ENCODE peak calls at places on chromosomes 13 and 19, in five cellular contexts. B is frontal cortex, V is activated gamma-delta T cell treated with Interleukin-2 at 50 U/mL for 16 hours, Z is progenitor cell of endocrine pancreas, U is NCI-H2029 treated with DMSO at 0.1 percent for 48 hours. I is an unnamed sample.

GRCh38 chr19:5338661-5339469 is 1.7 kb downstream of the PTPRS start:
- DNase-seq in V (no peak), U (no peak), B (peak), Z (no peak), I (no peak)

GRCh38 chr19:38721496-38721895 is 22.8 kb downstream of the CAPN12 start:
- DNase-seq in U (no peak), B (no peak), V (no peak), Z (no peak), I (no peak)

GRCh38 chr13:113337556-113337955 is 26.4 kb downstream of the GRTP1 start:
- DNase-seq in B (no peak), U (no peak), V (no peak), Z (no peak), I (no peak)

GRCh38 chr19:12884202-12884601 is 2.8 kb downstream of the KLF1 start:
- DNase-seq in B (no peak), Z (no peak), V (no peak), U (no peak), I (no peak)

GRCh38 chr13:108594153-108594552 is 35.3 kb upstream of the MYO16 start:
- DNase-seq in V (no peak), B (no peak), U (no peak), Z (no peak), I (no peak)

GRCh38 chr19:55621673-55622231 is 2.6 kb downstream of the ZNF784 start:
- DNase-seq in V (no peak), Z (no peak), B (no peak), U (no peak), I (no peak)

GRCh38 chr13:33578786-33579185 is 239.2 kb upstream of the RFC3 start:
- DNase-seq in V (no peak), B (no peak), Z (no peak), U (no peak), I (no peak)

GRCh38 chr19:36577271-36577996 is 4.3 kb upstream of the ZNF529 start:
- DNase-seq in U (no peak), B (no peak), V (no peak), Z (no peak), I (peak)

GRCh38 chr19:55088543-55089265 is 13.0 kb downstream of the EPS8L1 start:
- DNase-seq in B (peak), U (peak), V (peak), Z (peak), I (no peak)

GRCh38 chr13:97385146-97385545 is 48.8 kb upstream of the RAP2A start:
- DNase-seq in B (no peak), V (no peak), Z (no peak), U (no peak), I (no peak)

GRCh38 chr13:77918391-77919261 is at the start of gene EDNRB:
- DNase-seq in Z (no peak), V (no peak), B (peak), U (no peak), I (no peak)

GRCh38 chr19:8468761-8469458 is 24.1 kb downstream of the HNRNPM start:
- DNase-seq in V (no peak), U (no peak), Z (no peak), B (no peak), I (no peak)

GRCh38 chr13:95533545-95534135 is 18.9 kb upstream of the CLDN10 start:
- DNase-seq in U (no peak), Z (no peak), B (no peak), V (no peak), I (no peak)

GRCh38 chr19:38650911-38651584 is 3.6 kb downstream of the ACTN4 start:
- DNase-seq in Z (no peak), V (no peak), U (no peak), B (no peak), I (no peak)

GRCh38 chr13:100520936-100521765 is 67.4 kb downstream of the GGACT start:
- DNase-seq in U (no peak), V (no peak), Z (no peak), B (no peak), I (no peak)

GRCh38 chr19:51440846-51441409 is 17.3 kb downstream of the SIGLEC8 start:
- DNase-seq in V (peak), Z (no peak), U (no peak), B (no peak), I (no peak)

GRCh38 chr19:928471-929259 is 2.8 kb downstream of the ARID3A start:
- DNase-seq in U (no peak), V (no peak), Z (no peak), B (no peak), I (no peak)